ENCODE peak calls at places on chromosome 9, in six cellular contexts. S, G, K, R, U and T are unnamed samples.

GRCh38 chr9:72596451-72597180 is 75.2 kb downstream of the TMC1 start:
- DNase-seq in U (no peak), G (no peak), S (no peak), R (no peak), K (no peak), T (no peak)

GRCh38 chr9:135220601-135221575 is 133.4 kb downstream of the OLFM1 start:
- DNase-seq in K (no peak), S (no peak), G (no peak), R (no peak), U (no peak), T (no peak)

GRCh38 chr9:21252727-21253547 is 13.1 kb upstream of the IFNA14 start:
- DNase-seq in S (peak), U (no peak), R (peak), G (peak), K (peak), T (peak)

GRCh38 chr9:33818167-33818831 is 1.3 kb downstream of the UBE2R2 start:
- DNase-seq in G (peak), K (no peak), S (no peak), R (peak), U (no peak), T (peak)

GRCh38 chr9:81150016-81150625 is 539.2 kb downstream of the TLE1 start:
- DNase-seq in U (no peak), R (no peak), G (no peak), S (peak), K (no peak), T (no peak)

GRCh38 chr9:26131891-26132290 is 453.6 kb upstream of the TUSC1 start:
- DNase-seq in R (no peak), G (no peak), U (no peak), K (no peak), S (no peak), T (no peak)

GRCh38 chr9:27503623-27504022 is 20.5 kb upstream of the IFNK start:
- DNase-seq in G (no peak), U (no peak), K (no peak), S (no peak), R (no peak), T (no peak)

GRCh38 chr9:137690939-137691647 is 72.3 kb downstream of the EHMT1 start:
- DNase-seq in R (no peak), K (no peak), G (no peak), U (no peak), S (no peak), T (no peak)

GRCh38 chr9:121992571-121993212 is 100.4 kb downstream of the TTLL11 start:
- DNase-seq in S (peak), R (peak), U (peak), G (peak), K (peak), T (peak)

GRCh38 chr9:12185856-12186255 is 507.3 kb upstream of the TYRP1 start:
- DNase-seq in S (no peak), U (no peak), G (no peak), R (no peak), K (no peak), T (no peak)

GRCh38 chr9:93818795-93819472 is 136.2 kb downstream of the BARX1 start:
- DNase-seq in S (no peak), K (no peak), G (no peak), R (no peak), U (no peak), T (no peak)

GRCh38 chr9:134565316-134565915 is 76.2 kb upstream of the COL5A1 start:
- DNase-seq in R (no peak), G (no peak), K (no peak), S (no peak), U (no peak), T (no peak)

GRCh38 chr9:80964951-80965350 is 724.4 kb downstream of the TLE1 start:
- DNase-seq in S (no peak), G (no peak), K (no peak), R (no peak), U (no peak), T (no peak)

GRCh38 chr9:133861103-133861502 is 123.0 kb upstream of the SARDH start:
- DNase-seq in K (no peak), R (no peak), S (no peak), G (no peak), U (no peak), T (no peak)

GRCh38 chr9:83906144-83906543 is 15.1 kb downstream of the KIF27 start:
- DNase-seq in G (no peak), R (no peak), U (no peak), S (no peak), K (no peak), T (no peak)
- TF ChIP-seq CTCF in G (no peak), R (no peak), U (no peak), S (no peak), K (no peak), T (no peak)

DNA sequence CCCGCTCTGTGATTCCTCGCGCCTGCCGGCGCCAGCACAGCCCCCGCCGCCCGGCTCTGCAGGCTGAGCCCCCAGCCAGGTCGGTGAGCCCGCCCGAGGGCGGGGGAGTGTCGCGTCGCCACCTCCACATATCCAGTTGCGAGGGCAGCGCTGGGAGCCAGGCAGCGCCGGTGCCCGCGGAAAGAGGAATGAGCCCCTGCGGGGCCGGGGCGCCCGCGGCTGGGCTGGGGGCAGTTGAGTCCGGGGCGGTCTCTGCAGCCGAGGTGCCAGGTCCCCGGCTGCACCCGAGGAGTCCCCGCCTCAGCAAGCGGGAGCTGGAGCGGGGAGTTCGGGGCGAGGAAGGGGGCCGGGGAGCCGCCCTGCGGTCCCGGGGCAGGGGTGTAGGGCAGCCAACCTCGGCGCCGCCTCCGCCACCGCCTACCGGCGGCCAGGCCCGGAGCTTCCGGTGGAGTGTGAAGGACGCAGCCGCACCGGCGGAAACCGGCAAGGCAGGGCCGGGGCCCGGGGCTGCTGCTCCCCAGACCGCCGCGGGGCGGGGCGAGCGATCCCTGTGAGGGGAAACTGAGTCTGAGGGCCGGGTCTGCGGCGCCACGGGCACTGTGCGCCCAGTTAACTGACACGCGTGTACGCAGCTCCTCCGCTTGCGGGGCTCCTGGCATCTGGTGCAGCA is 2.3 kb upstream of the TRAF1 start:
- DNase-seq in K (peak), R (peak), U (no peak), S (no peak), G (peak), T (peak)
- TF ChIP-seq CTCF in K (no peak), R (peak), U (peak), S (no peak), G (no peak), T (no peak)

GRCh38 chr9:86562691-86563090 is 208.5 kb upstream of the TUT7 start:
- DNase-seq in G (no peak), S (no peak), U (no peak), K (no peak), R (no peak), T (no peak)

GRCh38 chr9:86563350-86563749 is 209.1 kb upstream of the TUT7 start:
- DNase-seq in G (no peak), R (no peak), K (no peak), S (no peak), U (no peak), T (no peak)

GRCh38 chr9:86557063-86557766 is 203.0 kb upstream of the TUT7 start:
- DNase-seq in R (no peak), K (no peak), U (peak), S (no peak), G (no peak), T (no peak)

GRCh38 chr9:86557918-86558317 is 203.7 kb upstream of the TUT7 start:
- DNase-seq in S (no peak), G (no peak), K (no peak), R (no peak), U (no peak), T (no peak)
- TF ChIP-seq CTCF in S (no peak), G (no peak), K (no peak), R (no peak), U (no peak), T (no peak)

DNA sequence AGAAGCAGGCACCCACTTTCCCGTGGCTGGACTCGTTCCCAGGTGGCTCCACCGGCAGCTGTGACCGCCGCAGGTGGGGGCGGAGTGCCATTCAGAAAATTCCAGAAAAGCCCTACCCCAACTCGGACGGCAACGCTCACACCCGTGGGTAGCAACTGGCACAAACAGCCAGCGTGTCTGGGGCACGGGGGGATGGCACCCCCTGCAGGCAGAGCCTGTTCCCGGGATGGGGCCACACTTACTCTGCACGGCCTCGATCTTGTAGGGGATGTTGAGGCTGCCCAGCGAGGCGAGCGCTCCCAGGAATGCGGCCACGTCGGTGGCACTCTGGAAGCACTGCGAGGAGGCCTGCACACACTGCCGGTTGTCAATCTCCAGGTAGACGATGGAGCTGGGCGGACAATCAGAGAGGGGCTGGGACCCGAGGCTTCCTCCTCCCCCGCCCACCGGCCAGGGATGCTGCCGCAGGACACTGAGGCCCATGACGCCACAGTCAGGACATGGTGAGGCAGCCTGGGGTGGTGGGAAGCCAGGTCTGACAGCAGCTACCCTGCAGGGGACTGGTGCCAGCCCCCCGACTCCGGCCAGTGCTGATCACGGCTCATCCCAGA is 20.2 kb upstream of the SEC16A start:
- DNase-seq in G (no peak), K (no peak), R (no peak), U (no peak), S (no peak), T (no peak)
- TF ChIP-seq CTCF in G (no peak), K (no peak), R (peak), U (no peak), S (no peak), T (no peak)

GRCh38 chr9:1619915-1620705 is 395.0 kb upstream of the SMARCA2 start:
- DNase-seq in K (no peak), U (no peak), S (peak), G (peak), R (peak), T (no peak)
- TF ChIP-seq CTCF in K (peak), U (no peak), S (peak), G (peak), R (peak), T (no peak)